ENCODE peak calls at places on chromosomes 1 and 21, in four cellular contexts. One of them, this sample, is unnamed.

GRCh38 chr1:192159769-192160168 is 1.5 kb downstream of the RGS18 start:
- DNase-seq in IMR-90: no peak
- DNase-seq in mesendoderm: no peak
- DNase-seq in H1: no peak
- DNase-seq in this sample: no peak

GRCh38 chr21:34997295-34997694 is 51.8 kb downstream of the RUNX1 start:
- DNase-seq in IMR-90: no peak
- DNase-seq in mesendoderm: no peak
- DNase-seq in H1: no peak
- DNase-seq in this sample: no peak

GRCh38 chr1:147215540-147215916 is 9.6 kb downstream of the FMO5 start:
- DNase-seq in IMR-90: no peak
- DNase-seq in mesendoderm: no peak
- DNase-seq in H1: no peak
- DNase-seq in this sample: no peak

GRCh38 chr1:179586107-179586823 is 5.4 kb upstream of the TDRD5 start:
- DNase-seq in IMR-90: no peak
- DNase-seq in mesendoderm: peak; percentile 87
- DNase-seq in H1: no peak
- DNase-seq in this sample: peak; percentile 81

GRCh38 chr1:199616947-199617346 is 410.6 kb upstream of the NR5A2 start:
- DNase-seq in IMR-90: no peak
- DNase-seq in mesendoderm: no peak
- DNase-seq in H1: no peak
- DNase-seq in this sample: no peak

GRCh38 chr1:175493999-175494336 is 249.4 kb downstream of the TNR start:
- DNase-seq in IMR-90: no peak
- DNase-seq in mesendoderm: no peak
- DNase-seq in H1: no peak
- DNase-seq in this sample: peak; percentile 41

GRCh38 chr1:116448785-116449385 is 75.8 kb downstream of the ATP1A1 start:
- DNase-seq in IMR-90: peak; percentile 9
- DNase-seq in mesendoderm: no peak
- DNase-seq in H1: no peak
- DNase-seq in this sample: no peak

GRCh38 chr1:199084293-199084692 is 445.5 kb downstream of the PTPRC start:
- DNase-seq in IMR-90: peak; percentile 94
- DNase-seq in mesendoderm: peak; percentile 13
- DNase-seq in H1: no peak
- DNase-seq in this sample: no peak

GRCh38 chr1:10057744-10058294 is 25.1 kb downstream of the UBE4B start:
- DNase-seq in IMR-90: no peak
- DNase-seq in mesendoderm: no peak
- DNase-seq in H1: no peak
- DNase-seq in this sample: no peak

GRCh38 chr1:164602142-164602429 is 43.1 kb downstream of the PBX1 start:
- DNase-seq in IMR-90: no peak
- DNase-seq in mesendoderm: peak; percentile 97
- DNase-seq in H1: no peak
- DNase-seq in this sample: peak; percentile 80

GRCh38 chr1:59596432-59596831 is 218.3 kb upstream of the HOOK1 start:
- DNase-seq in IMR-90: peak; percentile 95
- DNase-seq in mesendoderm: peak; percentile 55
- DNase-seq in H1: no peak
- DNase-seq in this sample: no peak

GRCh38 chr1:50831300-50832061 is 128.6 kb downstream of the FAF1 start:
- DNase-seq in IMR-90: no peak
- DNase-seq in mesendoderm: no peak
- DNase-seq in H1: no peak
- DNase-seq in this sample: no peak

GRCh38 chr1:69567847-69568434 is at the start of gene LRRC7:
- DNase-seq in IMR-90: no peak
- DNase-seq in mesendoderm: peak; percentile 55
- DNase-seq in H1: no peak
- DNase-seq in this sample: peak; percentile 65

GRCh38 chr1:245687636-245688535 is 533.1 kb downstream of the KIF26B start:
- DNase-seq in IMR-90: no peak
- DNase-seq in mesendoderm: peak; percentile 58
- DNase-seq in H1: no peak
- DNase-seq in this sample: peak; percentile 72

GRCh38 chr1:55727010-55727409 is 511.8 kb upstream of the USP24 start:
- DNase-seq in IMR-90: peak; percentile 62
- DNase-seq in mesendoderm: peak; percentile 1
- DNase-seq in H1: no peak
- DNase-seq in this sample: no peak

GRCh38 chr1:183461350-183461749 is 10.9 kb upstream of the SMG7 start:
- DNase-seq in IMR-90: no peak
- DNase-seq in mesendoderm: peak; percentile 92
- DNase-seq in H1: no peak
- DNase-seq in this sample: no peak

GRCh38 chr1:210250665-210250997 is 18.0 kb downstream of the SERTAD4 start:
- DNase-seq in IMR-90: no peak
- DNase-seq in mesendoderm: peak; percentile 91
- DNase-seq in H1: no peak
- DNase-seq in this sample: peak; percentile 85

GRCh38 chr1:119010201-119010600 is 22.1 kb upstream of the TBX15 start:
- DNase-seq in IMR-90: peak; percentile 4
- DNase-seq in mesendoderm: no peak
- DNase-seq in H1: no peak
- DNase-seq in this sample: no peak

GRCh38 chr21:31343680-31344480 is at the start of gene TIAM1:
- DNase-seq in IMR-90: peak; percentile 66
- DNase-seq in mesendoderm: peak; percentile 93
- DNase-seq in H1: peak; percentile 38
- DNase-seq in this sample: peak; percentile 74

GRCh38 chr1:45216861-45217260 is 10.5 kb upstream of the ZSWIM5 start:
- DNase-seq in IMR-90: no peak
- DNase-seq in mesendoderm: peak; percentile 90
- DNase-seq in H1: no peak
- DNase-seq in this sample: no peak

GRCh38 chr1:226990133-226990716 is 50.1 kb downstream of the COQ8A start:
- DNase-seq in IMR-90: no peak
- DNase-seq in mesendoderm: no peak
- DNase-seq in H1: no peak
- DNase-seq in this sample: no peak

GRCh38 chr1:3900969-3901529 is 977 bp upstream of the C1orf174 start:
- DNase-seq in IMR-90: peak; percentile 94
- DNase-seq in mesendoderm: peak; percentile 97
- DNase-seq in H1: peak; percentile 93
- DNase-seq in this sample: peak; percentile 97

GRCh38 chr1:66637146-66637545 is 103.2 kb downstream of the SGIP1 start:
- DNase-seq in IMR-90: no peak
- DNase-seq in mesendoderm: no peak
- DNase-seq in H1: no peak
- DNase-seq in this sample: no peak

GRCh38 chr1:53606197-53607095 is 132.5 kb downstream of the GLIS1 start:
- DNase-seq in IMR-90: no peak
- DNase-seq in mesendoderm: peak; percentile 32
- DNase-seq in H1: no peak
- DNase-seq in this sample: no peak

GRCh38 chr1:219010720-219011119 is 163.0 kb upstream of the LYPLAL1 start:
- DNase-seq in IMR-90: no peak
- DNase-seq in mesendoderm: no peak
- DNase-seq in H1: no peak
- DNase-seq in this sample: no peak

GRCh38 chr1:14851775-14852174 is 253.3 kb downstream of the KAZN start:
- DNase-seq in IMR-90: no peak
- DNase-seq in mesendoderm: no peak
- DNase-seq in H1: no peak
- DNase-seq in this sample: no peak

GRCh38 chr1:26234644-26235384 is 814 bp downstream of the CEP85 start:
- DNase-seq in IMR-90: peak; percentile 5
- DNase-seq in mesendoderm: peak; percentile 57
- DNase-seq in H1: no peak
- DNase-seq in this sample: no peak

GRCh38 chr1:14100444-14100843 is 400.5 kb downstream of the PRDM2 start:
- DNase-seq in IMR-90: no peak
- DNase-seq in mesendoderm: no peak
- DNase-seq in H1: no peak
- DNase-seq in this sample: peak; percentile 5

GRCh38 chr1:182206628-182207239 is 145.2 kb upstream of the ZNF648 start:
- DNase-seq in IMR-90: no peak
- DNase-seq in mesendoderm: peak; percentile 21
- DNase-seq in H1: no peak
- DNase-seq in this sample: no peak

GRCh38 chr21:19522384-19522783 is 1118.8 kb upstream of the TMPRSS15 start:
- DNase-seq in IMR-90: no peak
- DNase-seq in mesendoderm: no peak
- DNase-seq in H1: no peak
- DNase-seq in this sample: no peak
- H3K56ac ChIP-seq in IMR-90: no peak overlapping the region
- H3K56ac ChIP-seq in mesendoderm: no peak overlapping the region
- H3K56ac ChIP-seq in H1: no peak overlapping the region
- H3K56ac ChIP-seq in this sample: no peak overlapping the region

DNA sequence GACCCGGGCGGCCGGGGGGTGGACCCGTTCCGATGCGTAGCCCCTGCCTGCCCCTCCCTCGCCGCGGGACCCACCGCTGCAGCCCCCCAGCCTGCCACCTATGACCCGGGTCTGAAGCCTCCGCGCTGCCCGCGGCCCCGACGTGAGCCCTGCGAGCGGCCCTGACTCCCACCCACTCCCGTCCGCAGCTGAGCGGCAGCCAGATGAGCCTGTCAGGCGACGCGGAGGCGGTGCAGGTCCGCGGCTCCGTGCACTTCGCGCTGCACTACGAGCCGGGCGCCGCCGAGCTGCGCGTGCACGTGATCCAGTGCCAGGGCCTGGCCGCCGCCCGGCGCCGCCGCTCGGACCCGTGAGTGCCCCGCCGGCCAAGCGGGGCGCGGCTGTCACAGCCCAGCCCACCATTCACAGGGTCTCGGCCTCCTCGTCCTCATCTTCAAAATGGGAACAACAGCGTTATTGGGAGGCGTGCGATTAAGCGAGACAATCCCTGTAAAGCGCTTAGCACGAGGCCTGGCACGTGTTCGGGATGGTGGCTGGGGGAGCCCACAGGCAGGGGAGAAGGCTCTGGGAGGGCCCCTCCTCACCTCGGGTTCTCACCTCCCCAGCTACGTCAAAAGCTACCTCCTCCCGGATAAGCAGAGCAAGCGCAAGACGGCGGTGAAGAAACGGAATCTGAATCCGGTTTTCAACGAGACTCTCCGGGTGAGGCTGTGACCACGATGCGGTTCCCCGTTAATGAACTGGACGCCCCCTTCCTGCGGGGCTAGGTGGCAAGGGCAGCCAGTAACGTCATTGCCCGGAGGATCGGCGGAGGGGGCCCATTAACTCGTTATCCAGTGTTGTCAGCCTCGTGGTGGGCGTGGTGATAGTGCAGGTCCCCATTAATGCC is 8.2 kb downstream of the SYTL1 start:
- DNase-seq in IMR-90: peak; percentile 60
- DNase-seq in mesendoderm: peak; percentile 91
- DNase-seq in H1: no peak
- DNase-seq in this sample: peak; percentile 87
- H2AK5ac ChIP-seq in IMR-90: peak overlapping the region; percentile 0
- H2AK5ac ChIP-seq in mesendoderm: no peak overlapping the region
- H2AK5ac ChIP-seq in H1: peak overlapping the region; percentile 10
- H2AK5ac ChIP-seq in this sample: no peak overlapping the region

GRCh38 chr21:44912158-44912473 is 8.6 kb downstream of the ITGB2 start:
- DNase-seq in IMR-90: no peak
- DNase-seq in mesendoderm: no peak
- DNase-seq in H1: no peak
- DNase-seq in this sample: no peak
- H2BK120ac ChIP-seq in IMR-90: no peak overlapping the region
- H2BK120ac ChIP-seq in mesendoderm: no peak overlapping the region
- H2BK120ac ChIP-seq in H1: no peak overlapping the region
- H2BK120ac ChIP-seq in this sample: no peak overlapping the region

GRCh38 chr1:232773752-232774151 is 31.5 kb upstream of the MAP10 start:
- DNase-seq in IMR-90: no peak
- DNase-seq in mesendoderm: no peak
- DNase-seq in H1: no peak
- DNase-seq in this sample: no peak
- H3K56ac ChIP-seq in IMR-90: no peak overlapping the region
- H3K56ac ChIP-seq in mesendoderm: no peak overlapping the region
- H3K56ac ChIP-seq in H1: no peak overlapping the region
- H3K56ac ChIP-seq in this sample: no peak overlapping the region

DNA sequence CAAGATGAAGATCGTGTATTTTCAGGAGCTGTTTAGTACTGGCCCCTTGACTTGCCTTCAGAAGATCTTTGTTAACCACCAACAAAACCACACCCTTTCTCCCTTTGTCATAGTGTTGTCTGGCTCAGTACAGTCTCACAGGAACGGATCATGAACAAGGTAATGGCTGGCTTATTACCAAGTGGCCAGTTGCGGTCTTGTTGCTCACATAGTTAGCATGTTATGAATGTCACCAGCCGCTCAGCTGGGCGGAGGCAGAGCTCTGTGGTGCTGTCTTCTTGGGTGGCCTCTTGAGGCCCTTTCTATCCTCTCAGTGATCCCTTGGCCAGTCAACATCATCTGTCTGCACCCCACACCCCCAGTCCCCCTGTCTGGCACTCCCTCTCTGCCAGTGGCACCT is 21.4 kb downstream of the CNIH3 start:
- DNase-seq in IMR-90: peak; percentile 95
- DNase-seq in mesendoderm: no peak
- DNase-seq in H1: no peak
- DNase-seq in this sample: no peak
- H2AK5ac ChIP-seq in IMR-90: peak overlapping the region; percentile 93
- H2AK5ac ChIP-seq in mesendoderm: no peak overlapping the region
- H2AK5ac ChIP-seq in H1: no peak overlapping the region
- H2AK5ac ChIP-seq in this sample: no peak overlapping the region

DNA sequence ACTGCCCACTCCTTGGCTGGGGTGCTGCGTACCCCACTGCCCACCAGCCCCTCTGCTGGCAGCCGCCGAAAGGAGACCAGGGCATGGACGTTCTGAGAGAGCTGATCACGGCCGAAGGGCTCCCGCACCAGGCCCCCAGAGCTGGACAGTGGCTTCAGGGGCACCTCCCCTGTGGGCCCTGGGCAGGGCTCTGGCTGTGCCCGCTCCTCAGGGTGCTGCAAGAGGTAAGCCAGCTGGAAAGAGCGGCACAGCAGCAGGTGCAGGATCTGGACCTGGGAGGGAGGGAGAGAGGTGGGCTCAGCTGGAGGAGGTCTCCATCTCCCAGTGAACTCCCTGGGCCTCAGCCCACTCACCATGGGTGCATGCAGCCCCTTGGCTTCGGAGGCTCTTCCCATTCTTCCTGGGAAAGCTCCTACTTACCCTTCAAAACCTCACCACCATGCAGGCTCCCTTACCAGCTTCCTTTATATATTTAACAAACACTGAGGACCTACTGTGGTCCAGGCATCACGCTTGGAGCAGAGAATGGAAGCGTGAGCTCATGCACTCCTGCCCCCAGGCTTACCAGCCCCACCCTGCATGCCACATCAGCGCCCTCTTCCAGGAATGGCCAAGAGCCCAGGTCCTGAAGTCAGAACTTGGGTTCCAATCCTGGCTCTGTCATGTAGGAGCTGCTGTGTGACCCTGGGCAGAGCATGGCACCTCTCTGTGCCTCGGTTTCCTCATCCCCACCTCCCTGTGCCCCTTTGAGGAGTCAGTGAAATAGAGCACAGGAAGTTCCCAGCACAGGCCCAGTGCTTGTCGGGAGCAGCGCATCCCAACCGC is 6.8 kb upstream of the KIF17 start:
- DNase-seq in IMR-90: no peak
- DNase-seq in mesendoderm: no peak
- DNase-seq in H1: no peak
- DNase-seq in this sample: peak; percentile 20
- H2BK120ac ChIP-seq in IMR-90: peak overlapping the region; percentile 35
- H2BK120ac ChIP-seq in mesendoderm: no peak overlapping the region
- H2BK120ac ChIP-seq in H1: no peak overlapping the region
- H2BK120ac ChIP-seq in this sample: no peak overlapping the region

This sample was measured in H9.